ENCODE peak calls at places on chromosomes 4 and X, in ten cellular contexts. O is SW480, K is heart right ventricle, L is MCF 10A, Z is substantia nigra, H is BJ, B is uterus, Q is fibroblast of lung, W is chondrocyte, N is choroid plexus epithelial cell. F is an unnamed sample.

GRCh38 chrX:69158166-69159040 is 6.8 kb downstream of the PJA1 start:
- DNase-seq in H (no peak), K (peak), W (no peak), L (peak), Z (no peak), Q (peak), N (peak), B (peak), O (peak), F (peak)

GRCh38 chr4:1356181-1356998 is 9.4 kb downstream of the UVSSA start:
- DNase-seq in L (peak), H (no peak), N (peak), W (no peak), K (peak), B (peak), Q (peak), Z (peak), O (peak), F (peak)

GRCh38 chr4:36244257-36245084 is at the start of gene ARAP2:
- DNase-seq in O (peak), Q (peak), N (peak), H (no peak), B (peak), Z (peak), L (peak), W (no peak), K (peak), F (peak)

GRCh38 chr4:186536285-186536684 is 19.1 kb downstream of the MTNR1A start:
- DNase-seq in Z (no peak), H (no peak), O (no peak), B (no peak), W (no peak), K (no peak), N (no peak), L (no peak), Q (no peak), F (no peak)

GRCh38 chr4:24798036-24798610 is 2.8 kb downstream of the SOD3 start:
- DNase-seq in L (no peak), K (no peak), O (no peak), Z (no peak), N (no peak), W (no peak), B (no peak), H (no peak), Q (no peak), F (no peak)

GRCh38 chr4:157221426-157221894 is 932 bp downstream of the GRIA2 start:
- DNase-seq in K (no peak), L (no peak), N (no peak), W (no peak), Z (no peak), B (peak), H (no peak), O (no peak), Q (no peak), F (no peak)

GRCh38 chrX:16587776-16588175 is 62.2 kb upstream of the S100G start:
- DNase-seq in Z (no peak), B (no peak), Q (no peak), N (no peak), H (no peak), W (no peak), K (no peak), L (no peak), O (no peak), F (no peak)

GRCh38 chr4:117700111-117700892 is 334.0 kb upstream of the NDST3 start:
- DNase-seq in L (peak), Q (no peak), W (no peak), K (no peak), O (peak), H (no peak), Z (no peak), B (no peak), N (no peak), F (no peak)

GRCh38 chrX:19849433-19850190 is 37.8 kb downstream of the SH3KBP1 start:
- DNase-seq in Z (no peak), Q (peak), L (no peak), W (no peak), N (peak), O (no peak), B (no peak), K (no peak), H (no peak), F (no peak)

GRCh38 chr4:122865421-122865820 is 38.8 kb downstream of the FGF2 start:
- DNase-seq in K (no peak), Q (peak), O (no peak), N (peak), H (no peak), Z (no peak), B (no peak), W (no peak), L (peak), F (no peak)

GRCh38 chr4:110614173-110614948 is 8.5 kb downstream of the PITX2 start:
- DNase-seq in W (no peak), H (no peak), Q (no peak), B (no peak), N (no peak), K (no peak), L (no peak), O (no peak), Z (no peak), F (no peak)

GRCh38 chr4:148849581-148849980 is 407.4 kb upstream of the NR3C2 start:
- DNase-seq in L (no peak), N (no peak), Q (no peak), K (no peak), W (no peak), O (no peak), Z (no peak), B (no peak), H (no peak), F (no peak)

GRCh38 chr4:144646523-144647094 is 653 bp downstream of the HHIP start:
- DNase-seq in H (no peak), W (no peak), L (peak), O (no peak), N (peak), B (no peak), K (no peak), Z (peak), Q (no peak), F (peak)

GRCh38 chrX:41313419-41313818 is 20.5 kb upstream of the DDX3X start:
- DNase-seq in W (no peak), H (no peak), Z (no peak), Q (peak), K (no peak), B (no peak), L (peak), N (peak), O (no peak), F (no peak)

GRCh38 chr4:152382057-152382785 is 153.7 kb downstream of the FBXW7 start:
- DNase-seq in W (no peak), L (no peak), O (no peak), B (no peak), N (peak), K (peak), Z (no peak), Q (peak), H (no peak), F (no peak)

GRCh38 chrX:130770615-130771014 is 132.4 kb downstream of the ENOX2 start:
- DNase-seq in N (peak), O (no peak), Z (no peak), K (no peak), B (no peak), W (no peak), L (peak), Q (peak), H (no peak), F (no peak)

GRCh38 chrX:47078129-47079043 is at the start of gene RGN:
- DNase-seq in K (no peak), H (no peak), N (no peak), Q (peak), W (no peak), Z (peak), L (no peak), B (peak), O (no peak), F (peak)

GRCh38 chrX:137194164-137194563 is 160.4 kb upstream of the GPR101 start:
- DNase-seq in H (no peak), N (peak), K (peak), O (peak), Z (no peak), L (peak), W (no peak), B (no peak), Q (peak), F (peak)

GRCh38 chr4:100190643-100191600 is 654 bp upstream of the DDIT4L start:
- DNase-seq in Q (peak), K (no peak), W (no peak), L (peak), Z (no peak), O (no peak), H (no peak), B (peak), N (peak), F (peak)

GRCh38 chr4:7337196-7338058 is 97.3 kb downstream of the PSAPL1 start:
- DNase-seq in Q (no peak), O (no peak), K (no peak), N (no peak), H (no peak), L (no peak), W (peak), Z (no peak), B (no peak), F (no peak)

F was measured in hepatocyte.